ENCODE peak calls at places on chromosome 1, in six cellular contexts. N is neuronal stem cell, G is IMR-90, W is mesenchymal stem cell, Q is H1, Y is trophoblast cell. C is an unnamed sample.

GRCh38 chr1:53468374-53468773 is 9.2 kb downstream of the DMRTB1 start:
- DNase-seq in Y (no peak), W (no peak), Q (no peak), N (no peak), G (no peak), C (no peak)

GRCh38 chr1:219812491-219813221 is 115.7 kb downstream of the SLC30A10 start:
- DNase-seq in N (peak), Q (peak), Y (peak), W (peak), G (peak), C (peak)

GRCh38 chr1:8649027-8649426 is 168.4 kb downstream of the RERE start:
- DNase-seq in W (no peak), Q (no peak), Y (no peak), G (no peak), N (no peak), C (no peak)

GRCh38 chr1:27605796-27606707 is 2.1 kb upstream of the AHDC1 start:
- DNase-seq in N (peak), Q (no peak), W (peak), Y (peak), G (peak), C (peak)

GRCh38 chr1:175208773-175209492 is 16.4 kb upstream of the KIAA0040 start:
- DNase-seq in W (no peak), N (no peak), G (no peak), Q (no peak), Y (no peak), C (no peak)

GRCh38 chr1:190579517-190580193 is 102.0 kb upstream of the BRINP3 start:
- DNase-seq in G (no peak), W (no peak), Q (no peak), N (no peak), Y (no peak), C (no peak)

GRCh38 chr1:223531742-223532341 is 133.7 kb downstream of the CAPN8 start:
- DNase-seq in Q (peak), N (peak), W (peak), G (peak), Y (peak), C (peak)

GRCh38 chr1:228100822-228101613 is 2.1 kb downstream of the C1orf35 start:
- DNase-seq in W (no peak), Q (no peak), Y (no peak), N (no peak), G (no peak), C (no peak)

GRCh38 chr1:207259391-207259790 is 62.1 kb upstream of the CD55 start:
- DNase-seq in G (peak), Q (no peak), Y (peak), N (no peak), W (peak), C (peak)

GRCh38 chr1:194538453-194538852 is 1352.0 kb upstream of the B3GALT2 start:
- DNase-seq in G (no peak), W (no peak), N (no peak), Y (no peak), Q (no peak), C (no peak)

GRCh38 chr1:236465959-236466303 is 57.9 kb upstream of the LGALS8 start:
- DNase-seq in G (no peak), N (no peak), Y (peak), W (no peak), Q (no peak), C (no peak)

GRCh38 chr1:236469466-236469865 is 54.3 kb upstream of the LGALS8 start:
- DNase-seq in G (no peak), Y (peak), Q (no peak), W (no peak), N (no peak), C (no peak)

GRCh38 chr1:236465231-236465958 is 58.4 kb upstream of the LGALS8 start:
- DNase-seq in W (no peak), Y (no peak), G (no peak), Q (no peak), N (no peak), C (no peak)

GRCh38 chr1:236468625-236469024 is 55.2 kb upstream of the LGALS8 start:
- DNase-seq in N (no peak), Y (no peak), Q (no peak), G (no peak), W (no peak), C (no peak)

DNA sequence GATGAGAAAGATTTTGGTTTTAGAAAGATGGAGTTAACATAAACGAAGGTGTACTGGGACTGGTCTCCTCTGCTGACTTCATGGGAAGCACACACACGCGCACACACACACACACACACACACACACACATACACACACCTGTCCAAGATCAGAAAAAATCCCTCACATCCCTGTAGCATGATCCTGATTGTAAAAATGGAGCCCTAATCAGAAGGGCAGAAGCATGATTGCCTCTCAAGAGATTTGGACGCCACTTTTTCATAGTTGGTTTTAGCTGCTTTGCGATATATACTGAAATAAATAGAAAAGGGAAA is 56.5 kb upstream of the LGALS8 start:
- DNase-seq in G (no peak), N (no peak), Q (no peak), W (no peak), Y (no peak), C (no peak)
- H4K91ac ChIP-seq in G (no peak), N (no peak), Q (no peak), W (no peak), Y (no peak), C (no peak)

DNA sequence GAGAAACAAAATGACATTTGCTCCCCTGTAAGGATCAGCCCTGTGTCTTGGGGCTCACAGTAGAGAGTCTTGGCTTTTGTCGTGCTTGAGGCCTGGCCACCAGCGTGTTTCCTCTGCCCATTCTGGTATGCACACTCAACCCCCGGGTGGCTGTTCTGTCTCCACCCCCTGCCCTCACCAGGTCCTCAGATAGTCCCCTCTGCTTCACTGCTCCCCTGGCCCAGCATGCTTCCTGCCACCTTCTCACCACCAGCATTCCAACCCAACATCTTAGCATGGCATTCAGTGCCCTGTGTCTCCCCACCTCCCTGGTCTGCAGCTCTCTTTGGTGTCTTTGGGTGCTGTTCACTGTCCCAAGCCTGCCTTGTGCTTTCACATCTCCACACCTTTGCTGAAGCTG is 16.2 kb downstream of the ZNF362 start:
- DNase-seq in Q (no peak), W (no peak), Y (no peak), N (no peak), G (no peak), C (no peak)
- H3K14ac ChIP-seq in Q (no peak), W (no peak), Y (no peak), N (no peak), G (no peak), C (no peak)

GRCh38 chr1:41093826-41094225 is 72.3 kb upstream of the SLFNL1 start:
- DNase-seq in Y (peak), N (no peak), Q (no peak), W (no peak), G (peak), C (no peak)

GRCh38 chr1:41098657-41099207 is 77.2 kb upstream of the SLFNL1 start:
- DNase-seq in Y (no peak), Q (no peak), W (no peak), N (no peak), G (no peak), C (no peak)

GRCh38 chr1:41100170-41100569 is 78.6 kb upstream of the SLFNL1 start:
- DNase-seq in G (no peak), W (no peak), Y (no peak), Q (no peak), N (no peak), C (no peak)

GRCh38 chr1:41102208-41102607 is 80.7 kb upstream of the SLFNL1 start:
- DNase-seq in W (peak), G (peak), Q (no peak), N (no peak), Y (no peak), C (no peak)

DNA sequence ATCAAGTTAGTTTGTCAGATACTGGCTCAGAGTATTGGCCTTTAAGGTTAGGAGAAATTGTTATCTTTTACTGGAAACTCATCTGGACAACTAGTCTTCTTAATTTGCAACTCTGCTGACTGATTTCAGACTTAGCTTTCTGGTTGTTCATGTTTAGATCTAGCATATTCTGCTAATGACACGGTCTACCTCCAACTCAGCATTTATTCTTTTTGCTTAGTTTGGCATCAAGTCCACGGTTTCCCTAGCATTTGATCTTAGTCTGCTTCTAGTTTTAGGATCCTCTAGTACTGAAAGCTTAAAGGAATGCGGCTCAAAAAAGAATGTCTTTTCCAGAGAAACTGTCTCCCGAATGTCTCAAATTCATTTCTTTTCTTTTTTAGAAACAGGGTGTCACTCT is 75.6 kb upstream of the SLFNL1 start:
- DNase-seq in N (no peak), G (peak), W (no peak), Q (no peak), Y (no peak), C (no peak)
- H4K91ac ChIP-seq in N (no peak), G (no peak), W (no peak), Q (no peak), Y (no peak), C (no peak)

DNA sequence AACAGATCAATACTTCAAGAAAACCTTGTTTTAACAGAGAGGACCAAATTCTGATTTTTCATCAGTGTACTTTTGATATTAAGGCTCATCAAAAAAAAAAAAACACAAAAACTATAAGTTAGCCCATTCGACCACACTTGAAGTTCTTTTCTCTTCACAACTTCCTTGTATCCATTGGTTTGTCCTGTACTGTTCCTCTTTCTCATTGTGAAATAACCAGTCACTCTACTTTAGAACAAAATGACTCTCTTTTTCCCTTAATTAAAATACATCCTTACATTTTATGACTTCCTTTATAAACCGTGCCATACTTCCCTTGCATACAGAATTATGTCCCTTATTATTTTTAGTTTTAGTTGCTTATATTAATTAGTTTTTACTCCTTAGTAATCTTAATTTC is 8.4 kb downstream of the QSOX1 start:
- DNase-seq in W (no peak), N (no peak), Y (no peak), Q (no peak), G (no peak), C (no peak)
- H3K14ac ChIP-seq in W (no peak), N (no peak), Y (no peak), Q (no peak), G (no peak), C (no peak)

GRCh38 chr1:157312270-157312812 is 174.1 kb upstream of the ETV3 start:
- DNase-seq in Y (no peak), N (no peak), Q (no peak), W (no peak), G (no peak), C (no peak)
- H4K91ac ChIP-seq in Y (no peak), N (no peak), Q (no peak), W (no peak), G (no peak), C (no peak)

GRCh38 chr1:42926235-42926869 is 32.3 kb downstream of the SLC2A1 start:
- DNase-seq in W (no peak), G (no peak), N (no peak), Q (no peak), Y (no peak), C (no peak)

GRCh38 chr1:42928859-42929258 is 29.8 kb downstream of the SLC2A1 start:
- DNase-seq in G (no peak), W (no peak), N (no peak), Q (no peak), Y (no peak), C (no peak)

GRCh38 chr1:42927920-42928505 is 30.7 kb downstream of the SLC2A1 start:
- DNase-seq in N (no peak), G (no peak), Y (no peak), Q (no peak), W (no peak), C (no peak)

GRCh38 chr1:42926870-42927242 is 31.8 kb downstream of the SLC2A1 start:
- DNase-seq in G (no peak), W (no peak), Q (no peak), Y (no peak), N (no peak), C (no peak)

DNA sequence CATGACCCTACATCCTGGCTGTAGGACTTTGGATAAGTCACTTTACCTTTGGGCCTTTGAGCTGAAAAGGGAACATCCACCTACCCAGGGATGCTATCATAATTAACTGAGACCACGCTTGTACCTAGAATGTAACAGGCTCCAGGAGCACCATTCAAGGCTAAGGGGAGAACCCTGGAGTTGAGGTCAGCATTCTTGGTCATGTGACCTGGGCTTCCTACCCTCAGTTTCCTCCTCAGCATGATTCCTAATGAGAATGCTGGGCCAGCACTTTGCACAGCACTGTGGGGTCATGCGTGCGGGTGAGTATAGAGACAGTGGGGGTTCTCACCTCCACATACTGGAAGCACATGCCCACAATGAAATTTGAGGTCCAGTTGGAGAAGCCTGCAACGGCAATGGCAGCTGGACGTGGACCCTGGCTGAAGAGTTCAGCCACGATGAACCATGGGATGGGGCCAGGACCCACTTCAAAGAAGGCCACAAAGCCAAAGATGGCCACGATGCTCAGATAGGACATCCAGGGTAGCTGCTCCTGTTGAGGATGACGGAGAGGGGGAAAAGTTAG is 31.3 kb downstream of the SLC2A1 start:
- DNase-seq in W (no peak), G (no peak), Y (no peak), N (no peak), Q (no peak), C (no peak)
- H3K14ac ChIP-seq in W (no peak), G (no peak), Y (no peak), N (no peak), Q (no peak), C (no peak)

C was measured in H9.